ENCODE peak calls at places on chromosomes 3 and 15, in eight cellular contexts. B is uterus, C is NB4, R is psoas muscle, G is PC-9, X is pancreas, W is GM23338, L is tibial nerve. E is an unnamed sample.

GRCh38 chr15:95556866-95557225 is 773.7 kb upstream of the NR2F2 start:
- DNase-seq in B (no peak), C (no peak), R (no peak), G (no peak), X (no peak), W (peak), L (no peak), E (peak)

GRCh38 chr3:120642368-120642948 is 39.6 kb downstream of the HGD start:
- DNase-seq in B (no peak), C (peak), R (no peak), G (no peak), X (no peak), W (no peak), L (no peak), E (peak)

GRCh38 chr3:39651993-39652739 is 157.2 kb upstream of the MYRIP start:
- DNase-seq in B (no peak), C (no peak), R (no peak), G (no peak), X (peak), W (no peak), L (no peak), E (no peak)

GRCh38 chr3:98536456-98537017 is 4.8 kb downstream of the GPR15 start:
- DNase-seq in B (no peak), C (no peak), R (no peak), G (no peak), X (no peak), W (no peak), L (no peak), E (no peak)

GRCh38 chr3:29868702-29869101 is 587.8 kb downstream of the RBMS3 start:
- DNase-seq in B (no peak), C (no peak), R (no peak), G (no peak), X (no peak), W (peak), L (no peak), E (no peak)

GRCh38 chr15:74208901-74209559 is 6.4 kb upstream of the STRA6 start:
- DNase-seq in B (no peak), C (no peak), R (no peak), G (peak), X (no peak), W (peak), L (no peak), E (peak)

GRCh38 chr15:40723919-40724318 is 28.9 kb downstream of the RAD51 start:
- DNase-seq in B (no peak), C (no peak), R (no peak), G (no peak), X (no peak), W (no peak), L (no peak), E (no peak)

GRCh38 chr3:44206862-44207652 is 34.6 kb upstream of the TOPAZ1 start:
- DNase-seq in B (no peak), C (no peak), R (no peak), G (no peak), X (no peak), W (no peak), L (no peak), E (no peak)

GRCh38 chr15:96325579-96326331 is 4.7 kb upstream of the NR2F2 start:
- DNase-seq in B (no peak), C (peak), R (no peak), G (peak), X (no peak), W (peak), L (no peak), E (peak)

GRCh38 chr15:69934607-69935006 is 163.1 kb downstream of the TLE3 start:
- DNase-seq in B (no peak), C (peak), R (no peak), G (no peak), X (no peak), W (no peak), L (no peak), E (no peak)

GRCh38 chr3:11459147-11459837 is 184.4 kb downstream of the VGLL4 start:
- DNase-seq in B (no peak), C (no peak), R (no peak), G (no peak), X (no peak), W (no peak), L (no peak), E (peak)

GRCh38 chr3:138747229-138747628 is 87.5 kb downstream of the PIK3CB start:
- DNase-seq in B (no peak), C (no peak), R (no peak), G (no peak), X (no peak), W (no peak), L (no peak), E (no peak)

GRCh38 chr3:117499189-117499870 is 789.8 kb downstream of the TUSC7 start:
- DNase-seq in B (no peak), C (no peak), R (no peak), G (no peak), X (no peak), W (no peak), L (no peak), E (no peak)

GRCh38 chr3:128605091-128606046 is 45.2 kb downstream of the RPN1 start:
- DNase-seq in B (no peak), C (peak), R (no peak), G (no peak), X (no peak), W (no peak), L (no peak), E (no peak)

GRCh38 chr15:100206643-100207042 is 135.1 kb downstream of the ADAMTS17 start:
- DNase-seq in B (no peak), C (no peak), R (no peak), G (no peak), X (no peak), W (peak), L (no peak), E (no peak)

GRCh38 chr3:71987089-71987735 is 202.3 kb upstream of the PROK2 start:
- DNase-seq in B (no peak), C (no peak), R (no peak), G (no peak), X (no peak), W (peak), L (no peak), E (peak)

GRCh38 chr3:48194446-48195071 is 6.3 kb upstream of the CDC25A start:
- DNase-seq in B (peak), C (peak), R (no peak), G (peak), X (peak), W (peak), L (peak), E (peak)

GRCh38 chr15:37877851-37878577 is 56.4 kb upstream of the TMCO5A start:
- DNase-seq in B (no peak), C (no peak), R (no peak), G (peak), X (no peak), W (no peak), L (no peak), E (peak)

GRCh38 chr15:76169013-76169412 is 109.2 kb downstream of the TMEM266 start:
- DNase-seq in B (no peak), C (peak), R (no peak), G (no peak), X (no peak), W (peak), L (no peak), E (no peak)

GRCh38 chr15:68114356-68114755 is 60.2 kb downstream of the PIAS1 start:
- DNase-seq in B (no peak), C (peak), R (no peak), G (no peak), X (no peak), W (no peak), L (no peak), E (peak)

GRCh38 chr15:78012643-78013077 is 64.9 kb downstream of the TBC1D2B start:
- DNase-seq in B (no peak), C (no peak), R (peak), G (peak), X (peak), W (no peak), L (peak), E (no peak)

GRCh38 chr15:79167776-79168175 is 77.2 kb upstream of the RASGRF1 start:
- DNase-seq in B (no peak), C (peak), R (no peak), G (no peak), X (no peak), W (no peak), L (no peak), E (no peak)

GRCh38 chr15:84981711-84982300 is at the start of gene PDE8A:
- DNase-seq in B (no peak), C (peak), R (peak), G (no peak), X (no peak), W (peak), L (no peak), E (peak)

DNA sequence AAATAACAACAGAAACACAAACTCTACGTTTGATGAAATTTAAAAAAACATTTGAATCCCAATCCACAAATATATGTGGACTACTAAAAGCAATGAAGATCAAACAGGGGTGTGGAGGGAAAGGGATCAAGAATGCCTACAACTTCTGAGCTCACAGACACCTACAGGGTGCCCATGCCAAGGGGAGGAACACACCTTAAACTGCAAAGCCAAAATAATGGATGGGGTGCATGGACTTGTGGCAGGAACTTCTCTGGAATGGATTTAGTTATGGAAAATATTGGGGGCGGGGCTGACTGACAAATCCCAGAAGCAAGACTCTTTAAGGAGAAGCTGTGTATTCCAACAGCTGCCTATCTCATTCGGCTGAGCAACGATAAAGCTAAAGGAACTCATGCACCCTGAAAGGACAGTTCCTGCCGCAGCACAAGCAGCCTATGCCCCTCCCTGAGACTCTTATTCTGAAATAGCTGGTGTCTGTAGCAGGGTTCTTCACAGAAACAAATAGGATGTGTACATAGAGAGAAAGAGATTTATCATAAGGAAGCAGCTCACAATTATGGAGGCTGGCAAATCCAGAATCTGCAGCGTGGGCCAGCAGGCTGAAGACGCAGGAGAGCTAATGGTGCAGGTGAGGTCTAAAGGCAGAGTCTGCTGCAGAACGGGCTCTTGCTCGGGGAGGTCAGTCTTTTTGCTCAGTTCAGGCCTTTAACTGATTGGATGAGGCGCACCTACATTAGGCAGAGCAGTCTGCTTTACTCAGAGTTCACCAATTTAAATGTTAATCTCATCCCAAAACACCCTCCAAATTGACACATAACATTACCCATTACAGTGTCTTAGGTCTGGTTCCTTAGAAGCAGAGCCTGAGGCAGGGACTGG is 24.5 kb upstream of the PLA2G4D start:
- DNase-seq in B (no peak), C (peak), R (no peak), G (no peak), X (no peak), W (peak), L (no peak), E (no peak)
- H3K4me3 ChIP-seq in B (no peak), C (no peak), R (no peak), G (no peak), X (no peak), W (no peak), L (no peak), E (no peak)

DNA sequence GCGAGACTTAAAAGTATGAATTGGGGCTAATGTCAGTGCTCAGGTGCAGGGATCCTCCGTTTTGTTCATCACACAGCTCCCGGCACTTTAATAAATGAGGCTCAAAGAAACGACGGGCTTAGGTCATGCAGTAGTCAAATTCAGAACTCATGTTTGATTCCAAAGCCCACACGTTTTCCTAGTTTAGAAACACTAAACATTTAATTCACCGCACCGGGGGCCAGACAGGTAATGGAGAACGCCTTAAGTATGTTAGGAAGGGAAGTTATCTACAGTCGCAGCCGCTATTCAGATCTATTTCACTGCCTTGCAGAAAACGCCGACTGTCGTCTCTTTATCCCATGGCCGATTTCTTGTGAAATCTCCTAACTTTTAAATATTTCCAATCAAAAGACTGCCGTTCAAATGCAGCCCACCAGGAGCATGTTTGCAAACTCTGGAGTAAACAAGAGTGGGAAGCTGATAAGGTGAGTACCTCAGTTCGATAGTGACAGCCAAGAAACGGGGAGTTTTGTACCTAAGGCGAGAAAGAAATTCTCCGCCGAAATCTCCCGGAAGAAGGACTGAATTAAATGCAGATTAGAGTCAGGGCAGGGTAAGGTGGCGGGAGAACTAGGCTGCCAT is 569 bp downstream of the HIGD2B start:
- DNase-seq in B (no peak), C (peak), R (no peak), G (no peak), X (no peak), W (no peak), L (no peak), E (peak)
- TF ChIP-seq CTCF in B (no peak), C (no peak), R (no peak), G (no peak), X (no peak), W (no peak), L (no peak), E (no peak)

GRCh38 chr15:50059203-50059772 is 59.7 kb downstream of the ATP8B4 start:
- DNase-seq in B (no peak), C (no peak), R (no peak), G (no peak), X (no peak), W (no peak), L (no peak), E (no peak)
- H3K4me3 ChIP-seq in B (no peak), C (no peak), R (no peak), G (no peak), X (no peak), W (no peak), L (no peak), E (no peak)

GRCh38 chr15:66652806-66653205 is 49.2 kb upstream of the SMAD6 start:
- DNase-seq in B (no peak), C (no peak), R (no peak), G (no peak), X (no peak), W (no peak), L (no peak), E (no peak)

GRCh38 chr15:66650433-66650832 is 51.6 kb upstream of the SMAD6 start:
- DNase-seq in B (peak), C (no peak), R (peak), G (no peak), X (no peak), W (no peak), L (peak), E (no peak)

GRCh38 chr15:66651913-66652642 is 50.0 kb upstream of the SMAD6 start:
- DNase-seq in B (no peak), C (no peak), R (no peak), G (no peak), X (no peak), W (no peak), L (no peak), E (no peak)

GRCh38 chr15:66649235-66649984 is 52.6 kb upstream of the SMAD6 start:
- DNase-seq in B (no peak), C (no peak), R (no peak), G (no peak), X (no peak), W (no peak), L (no peak), E (no peak)

GRCh38 chr15:66651198-66651597 is 50.8 kb upstream of the SMAD6 start:
- DNase-seq in B (no peak), C (no peak), R (no peak), G (no peak), X (no peak), W (no peak), L (no peak), E (no peak)
- TF ChIP-seq CTCF in B (no peak), C (no peak), R (no peak), G (no peak), X (no peak), W (no peak), L (no peak), E (no peak)

GRCh38 chr15:62059818-62060115 is 480 bp downstream of the VPS13C start:
- DNase-seq in B (peak), C (peak), R (no peak), G (peak), X (no peak), W (no peak), L (peak), E (peak)

GRCh38 chr15:62060116-62060895 is at the start of gene VPS13C:
- DNase-seq in B (peak), C (peak), R (peak), G (peak), X (peak), W (peak), L (peak), E (peak)

GRCh38 chr15:62059108-62059817 is 984 bp downstream of the VPS13C start:
- DNase-seq in B (no peak), C (peak), R (no peak), G (no peak), X (no peak), W (no peak), L (no peak), E (peak)

GRCh38 chr15:62060896-62061280 is 641 bp upstream of the VPS13C start:
- DNase-seq in B (no peak), C (no peak), R (no peak), G (no peak), X (no peak), W (no peak), L (no peak), E (no peak)

GRCh38 chr15:62058327-62059028 is 1.8 kb downstream of the VPS13C start:
- DNase-seq in B (no peak), C (no peak), R (no peak), G (no peak), X (no peak), W (no peak), L (no peak), E (no peak)
- H3K4me3 ChIP-seq in B (no peak), C (peak), R (peak), G (no peak), X (no peak), W (no peak), L (no peak), E (peak)

GRCh38 chr3:127001486-127002194 is 18.7 kb downstream of the PLXNA1 start:
- DNase-seq in B (no peak), C (no peak), R (no peak), G (no peak), X (no peak), W (no peak), L (no peak), E (no peak)

GRCh38 chr3:127003601-127004280 is 20.8 kb downstream of the PLXNA1 start:
- DNase-seq in B (no peak), C (no peak), R (no peak), G (no peak), X (no peak), W (no peak), L (no peak), E (no peak)

GRCh38 chr3:127000792-127001191 is 17.9 kb downstream of the PLXNA1 start:
- DNase-seq in B (no peak), C (no peak), R (no peak), G (no peak), X (no peak), W (no peak), L (no peak), E (no peak)

GRCh38 chr3:127003175-127003555 is 20.2 kb downstream of the PLXNA1 start:
- DNase-seq in B (no peak), C (no peak), R (no peak), G (no peak), X (no peak), W (no peak), L (no peak), E (no peak)

DNA sequence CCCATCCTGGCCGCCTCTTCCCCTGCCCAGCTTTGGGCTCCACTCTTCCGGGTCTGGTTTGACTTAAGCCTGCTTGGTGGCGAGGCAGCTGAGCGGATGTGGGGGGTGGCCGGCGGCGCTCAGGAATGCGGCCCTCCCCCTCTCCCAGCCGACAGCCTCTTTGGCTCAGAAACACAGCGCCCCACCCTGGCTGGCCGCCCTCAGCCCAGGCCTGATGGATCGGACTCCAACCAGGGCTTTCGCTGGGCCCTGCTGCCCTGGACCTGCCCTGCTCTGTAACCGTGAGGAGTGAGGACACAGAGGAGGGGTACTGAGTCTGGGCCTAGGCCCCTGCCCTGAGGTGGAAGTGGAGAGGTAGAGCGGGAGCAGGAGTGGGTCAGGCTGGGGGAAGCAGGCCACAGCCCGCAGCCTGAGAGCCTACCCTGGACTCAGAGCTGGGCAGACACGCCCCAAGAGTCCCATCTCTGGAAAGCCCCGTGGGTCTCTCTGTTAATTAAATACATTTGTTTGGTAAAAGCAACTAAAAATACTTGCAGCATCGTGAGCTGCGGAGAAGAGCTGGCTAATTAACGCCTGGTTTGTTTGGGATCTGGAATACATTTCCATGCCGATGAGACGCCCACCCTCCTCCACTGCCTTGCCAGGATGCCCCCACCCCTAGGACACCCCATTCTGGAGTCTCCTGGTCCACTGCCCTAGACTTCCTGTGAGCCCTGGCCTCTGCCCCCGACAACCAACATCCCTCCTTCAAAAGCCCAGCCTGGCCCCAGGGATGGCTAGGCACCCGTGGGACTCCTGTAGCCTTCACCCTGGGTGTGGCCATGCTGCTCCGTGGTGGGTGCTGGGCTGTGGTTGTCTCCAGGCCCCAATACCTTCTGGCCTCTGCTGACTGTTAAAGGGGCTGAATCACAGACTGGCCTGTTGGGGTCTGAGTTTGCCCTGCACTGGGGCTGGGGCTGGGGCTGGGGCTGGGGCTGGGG is 19.6 kb downstream of the PLXNA1 start:
- DNase-seq in B (peak), C (peak), R (peak), G (no peak), X (peak), W (peak), L (peak), E (peak)
- TF ChIP-seq CTCF in B (peak), C (no peak), R (peak), G (no peak), X (peak), W (peak), L (peak), E (peak)

DNA sequence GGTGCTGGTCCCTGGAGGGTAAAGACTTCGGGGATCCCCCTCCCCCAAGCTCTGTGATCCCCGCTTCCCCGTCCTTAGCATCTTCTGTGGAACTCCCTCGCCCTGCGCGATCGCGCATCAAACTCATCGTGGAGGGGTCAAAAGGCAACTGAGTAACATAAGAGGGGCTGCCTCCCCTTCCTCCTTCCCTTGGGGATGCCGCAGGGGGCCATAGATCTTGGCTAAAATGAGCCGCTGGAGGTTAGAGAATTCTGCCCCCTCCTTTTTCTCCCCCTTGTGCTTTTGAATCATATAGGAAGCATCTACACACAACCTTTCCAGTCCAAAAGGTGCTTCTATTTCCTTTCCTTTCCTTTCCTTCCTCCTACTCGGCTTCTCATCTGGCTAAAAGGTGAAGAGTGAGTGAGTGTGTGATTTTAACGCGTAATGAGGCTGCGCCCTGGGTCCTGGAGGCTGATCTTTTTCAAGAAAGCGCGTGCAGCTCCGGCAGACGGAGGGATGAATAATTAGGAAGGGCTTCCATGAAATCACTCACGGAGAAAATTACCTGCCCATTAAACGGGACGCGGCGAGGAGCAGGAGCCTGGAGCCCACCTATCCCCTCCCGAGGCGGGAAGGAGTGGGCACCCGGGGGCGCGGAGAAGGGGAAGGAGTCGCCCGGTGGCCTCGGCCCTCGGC is 832 bp upstream of the ROBO2 start:
- DNase-seq in B (no peak), C (no peak), R (no peak), G (no peak), X (peak), W (peak), L (no peak), E (peak)
- H3K4me3 ChIP-seq in B (peak), C (no peak), R (peak), G (no peak), X (peak), W (peak), L (peak), E (peak)